ENCODE peak calls at places on chromosomes 5 and 9, in six cellular contexts. Q, M, Y, B, J and G are unnamed samples.

GRCh38 chr9:131298341-131298740 is 8.8 kb downstream of the PLPP7 start:
- DNase-seq in Q (no peak), J (no peak), M (no peak), Y (no peak), B (no peak), G (no peak)

GRCh38 chr9:137486545-137487453 is 27.7 kb upstream of the NSMF start:
- DNase-seq in M (no peak), J (no peak), Q (no peak), Y (no peak), B (no peak), G (no peak)

GRCh38 chr5:34530637-34531036 is 125.5 kb upstream of the RAI14 start:
- DNase-seq in Y (no peak), M (no peak), B (peak), J (no peak), Q (no peak), G (no peak)

GRCh38 chr9:129446828-129447550 is 173.9 kb downstream of the C9orf50 start:
- DNase-seq in J (no peak), B (no peak), M (no peak), Y (no peak), Q (peak), G (no peak)

GRCh38 chr9:132409828-132410528 is at the start of gene CFAP77:
- DNase-seq in M (peak), Q (no peak), J (peak), Y (no peak), B (peak), G (no peak)

GRCh38 chr5:62064993-62065392 is 241.0 kb upstream of the KIF2A start:
- DNase-seq in Y (no peak), B (no peak), M (no peak), J (peak), Q (no peak), G (no peak)

GRCh38 chr5:151031554-151031953 is 11.2 kb downstream of the GPX3 start:
- DNase-seq in J (no peak), Y (no peak), Q (no peak), M (no peak), B (no peak), G (no peak)

GRCh38 chr5:146208916-146209522 is 5.6 kb downstream of the RBM27 start:
- DNase-seq in Y (no peak), B (peak), J (peak), M (no peak), Q (no peak), G (no peak)

GRCh38 chr5:137374110-137374853 is 124.8 kb downstream of the SPOCK1 start:
- DNase-seq in B (no peak), M (no peak), Y (no peak), Q (no peak), J (no peak), G (peak)

GRCh38 chr9:111648066-111648465 is 13.3 kb upstream of the GNG10 start:
- DNase-seq in Y (no peak), M (no peak), B (peak), J (no peak), Q (no peak), G (no peak)

GRCh38 chr5:167582916-167583315 is 708.5 kb upstream of the WWC1 start:
- DNase-seq in J (no peak), M (no peak), Y (no peak), Q (no peak), B (peak), G (no peak)

GRCh38 chr9:79644048-79644447 is 72.3 kb downstream of the TLE4 start:
- DNase-seq in J (no peak), B (no peak), M (no peak), Y (no peak), Q (no peak), G (no peak)

GRCh38 chr9:95048225-95049087 is 269.1 kb downstream of the FANCC start:
- DNase-seq in J (peak), Y (no peak), Q (no peak), M (peak), B (peak), G (no peak)

GRCh38 chr5:76718381-76718832 is 2.5 kb downstream of the F2R start:
- DNase-seq in M (no peak), J (no peak), Y (no peak), Q (no peak), B (no peak), G (no peak)
- H3K4me3 ChIP-seq in M (no peak), J (no peak), Y (no peak), Q (no peak), B (peak), G (peak)

GRCh38 chr9:126721531-126722098 is 83.2 kb upstream of the ZBTB43 start:
- DNase-seq in M (no peak), B (no peak), Q (no peak), Y (no peak), J (no peak), G (no peak)
- H3K4me3 ChIP-seq in M (peak), B (no peak), Q (no peak), Y (no peak), J (no peak), G (no peak)

DNA sequence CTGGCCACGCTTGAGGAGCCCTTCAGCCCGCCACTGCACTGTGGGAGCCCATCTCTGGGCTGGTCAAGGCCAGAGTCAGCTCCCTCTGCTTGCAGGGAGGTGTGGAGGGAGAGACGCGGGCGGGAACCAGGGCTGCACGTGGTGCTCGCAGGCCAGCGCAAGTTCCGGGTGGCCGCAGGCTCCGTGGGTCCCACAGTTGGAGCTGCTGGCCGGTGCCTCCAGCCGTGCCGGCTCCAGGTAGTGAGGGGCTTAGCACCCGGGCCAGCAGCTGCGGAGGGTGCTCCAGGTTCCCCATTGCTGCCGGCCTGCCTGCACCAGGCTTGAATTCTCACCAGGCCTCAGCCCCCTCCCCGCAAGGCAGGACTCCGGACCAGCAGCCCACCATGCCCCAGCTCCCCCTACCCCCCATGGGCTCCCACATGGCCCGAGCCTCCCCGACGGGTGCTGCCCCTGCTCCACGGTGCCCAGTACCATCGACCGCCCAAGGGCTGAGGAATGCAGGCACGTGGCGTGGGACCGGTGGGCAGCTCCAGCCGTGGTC is 192.8 kb upstream of the IZUMO3 start:
- DNase-seq in B (no peak), Y (no peak), J (no peak), Q (peak), M (no peak), G (no peak)
- H3K4me3 ChIP-seq in B (no peak), Y (no peak), J (no peak), Q (no peak), M (no peak), G (no peak)

GRCh38 chr5:470961-471749 is 28.2 kb downstream of the EXOC3 start:
- DNase-seq in M (no peak), J (no peak), B (no peak), Y (no peak), Q (peak), G (no peak)
- H3K4me3 ChIP-seq in M (peak), J (peak), B (peak), Y (peak), Q (no peak), G (no peak)

GRCh38 chr5:154477382-154478223 is 424 bp downstream of the HAND1 start:
- DNase-seq in B (no peak), Y (no peak), J (peak), M (no peak), Q (no peak), G (no peak)
- H3K4me3 ChIP-seq in B (no peak), Y (peak), J (peak), M (peak), Q (peak), G (peak)

GRCh38 chr9:93952119-93952783 is 2.9 kb downstream of the BARX1 start:
- DNase-seq in Y (no peak), J (no peak), M (no peak), B (no peak), Q (no peak), G (no peak)

GRCh38 chr9:93952784-93953491 is 2.2 kb downstream of the BARX1 start:
- DNase-seq in J (no peak), Q (no peak), B (no peak), M (no peak), Y (no peak), G (no peak)

GRCh38 chr9:93954436-93955355 is at the start of gene BARX1:
- DNase-seq in Y (no peak), M (no peak), B (no peak), J (no peak), Q (no peak), G (no peak)

GRCh38 chr9:93955356-93956182 is 414 bp upstream of the BARX1 start:
- DNase-seq in J (no peak), B (no peak), Q (no peak), M (no peak), Y (no peak), G (no peak)

GRCh38 chr9:93953492-93954435 is 1.4 kb downstream of the BARX1 start:
- DNase-seq in Q (no peak), M (no peak), B (no peak), Y (no peak), J (no peak), G (no peak)
- H3K4me3 ChIP-seq in Q (no peak), M (no peak), B (no peak), Y (no peak), J (no peak), G (no peak)

GRCh38 chr5:72814864-72815263 is 1.6 kb upstream of the TNPO1 start:
- DNase-seq in B (no peak), M (no peak), Y (no peak), J (no peak), Q (no peak), G (no peak)
- H3K4me3 ChIP-seq in B (no peak), M (no peak), Y (no peak), J (no peak), Q (no peak), G (no peak)

GRCh38 chr5:33448118-33448517 is 7.4 kb downstream of the TARS1 start:
- DNase-seq in Y (no peak), M (no peak), Q (no peak), J (no peak), B (no peak), G (no peak)
- H3K4me3 ChIP-seq in Y (no peak), M (no peak), Q (no peak), J (no peak), B (no peak), G (no peak)